ENCODE peak calls at places on chromosomes 12 and 14, in ten cellular contexts. One of them, this sample, is unnamed.

GRCh38 chr12:107277850-107278249 is 184.5 kb upstream of the CRY1 start:
- DNase-seq in COR-L47: no peak
- DNase-seq in cerebellar nuclear complex: no peak
- DNase-seq in head of caudate nucleus: no peak
- DNase-seq in glutamatergic neuron: no peak
- DNase-seq in NCI-H1417: no peak
- DNase-seq in left cardiac atrium: no peak
- DNase-seq in fibroblast of villous mesenchyme: no peak
- DNase-seq in ACHN: no peak
- DNase-seq in stimulated activated naive B cell treated with anti-CD40 and anti-IgM and Interleukin-4, amounts not matched to agents 10 μg/mL and 1 μg/mL and 100 μg/mL, for 72 hours: no peak
- DNase-seq in this sample: no peak

GRCh38 chr12:65232490-65233077 is 45.9 kb upstream of the MSRB3 start:
- DNase-seq in COR-L47: no peak
- DNase-seq in cerebellar nuclear complex: no peak
- DNase-seq in head of caudate nucleus: no peak
- DNase-seq in glutamatergic neuron: no peak
- DNase-seq in NCI-H1417: no peak
- DNase-seq in left cardiac atrium: no peak
- DNase-seq in fibroblast of villous mesenchyme: peak; percentile 43
- DNase-seq in ACHN: peak; percentile 62
- DNase-seq in stimulated activated naive B cell treated with anti-CD40 and anti-IgM and Interleukin-4, amounts not matched to agents 10 μg/mL and 1 μg/mL and 100 μg/mL, for 72 hours: no peak
- DNase-seq in this sample: no peak

GRCh38 chr14:23306412-23307145 is at the start of gene BCL2L2:
- DNase-seq in COR-L47: peak; percentile 83
- DNase-seq in cerebellar nuclear complex: peak; percentile 24
- DNase-seq in head of caudate nucleus: peak; percentile 91
- DNase-seq in glutamatergic neuron: peak; percentile 92
- DNase-seq in NCI-H1417: peak; percentile 92
- DNase-seq in left cardiac atrium: peak; percentile 95
- DNase-seq in fibroblast of villous mesenchyme: peak; percentile 94
- DNase-seq in ACHN: peak; percentile 88
- DNase-seq in stimulated activated naive B cell treated with anti-CD40 and anti-IgM and Interleukin-4, amounts not matched to agents 10 μg/mL and 1 μg/mL and 100 μg/mL, for 72 hours: peak; percentile 48
- DNase-seq in this sample: peak; percentile 95

GRCh38 chr14:57492859-57493258 is 798 bp downstream of the CCDC198 start:
- DNase-seq in COR-L47: no peak
- DNase-seq in cerebellar nuclear complex: no peak
- DNase-seq in head of caudate nucleus: no peak
- DNase-seq in glutamatergic neuron: no peak
- DNase-seq in NCI-H1417: no peak
- DNase-seq in left cardiac atrium: no peak
- DNase-seq in fibroblast of villous mesenchyme: peak; percentile 85
- DNase-seq in ACHN: peak; percentile 93
- DNase-seq in stimulated activated naive B cell treated with anti-CD40 and anti-IgM and Interleukin-4, amounts not matched to agents 10 μg/mL and 1 μg/mL and 100 μg/mL, for 72 hours: no peak
- DNase-seq in this sample: no peak

GRCh38 chr12:117853600-117853999 is 115.2 kb downstream of the KSR2 start:
- DNase-seq in COR-L47: no peak
- DNase-seq in cerebellar nuclear complex: no peak
- DNase-seq in head of caudate nucleus: no peak
- DNase-seq in glutamatergic neuron: no peak
- DNase-seq in NCI-H1417: no peak
- DNase-seq in left cardiac atrium: no peak
- DNase-seq in fibroblast of villous mesenchyme: no peak
- DNase-seq in ACHN: peak; percentile 44
- DNase-seq in stimulated activated naive B cell treated with anti-CD40 and anti-IgM and Interleukin-4, amounts not matched to agents 10 μg/mL and 1 μg/mL and 100 μg/mL, for 72 hours: no peak
- DNase-seq in this sample: no peak

GRCh38 chr14:56004807-56005579 is 113.2 kb upstream of the PELI2 start:
- DNase-seq in COR-L47: no peak
- DNase-seq in cerebellar nuclear complex: no peak
- DNase-seq in head of caudate nucleus: no peak
- DNase-seq in glutamatergic neuron: no peak
- DNase-seq in NCI-H1417: no peak
- DNase-seq in left cardiac atrium: peak; percentile 39
- DNase-seq in fibroblast of villous mesenchyme: peak; percentile 85
- DNase-seq in ACHN: peak; percentile 48
- DNase-seq in stimulated activated naive B cell treated with anti-CD40 and anti-IgM and Interleukin-4, amounts not matched to agents 10 μg/mL and 1 μg/mL and 100 μg/mL, for 72 hours: peak; percentile 6
- DNase-seq in this sample: no peak

GRCh38 chr12:111764120-111764821 is 2.5 kb upstream of the ALDH2 start:
- DNase-seq in COR-L47: no peak
- DNase-seq in cerebellar nuclear complex: no peak
- DNase-seq in head of caudate nucleus: no peak
- DNase-seq in glutamatergic neuron: no peak
- DNase-seq in NCI-H1417: no peak
- DNase-seq in left cardiac atrium: no peak
- DNase-seq in fibroblast of villous mesenchyme: no peak
- DNase-seq in ACHN: no peak
- DNase-seq in stimulated activated naive B cell treated with anti-CD40 and anti-IgM and Interleukin-4, amounts not matched to agents 10 μg/mL and 1 μg/mL and 100 μg/mL, for 72 hours: no peak
- DNase-seq in this sample: no peak

GRCh38 chr12:64229796-64230195 is 7.7 kb upstream of the KICS2 start:
- DNase-seq in COR-L47: no peak
- DNase-seq in cerebellar nuclear complex: no peak
- DNase-seq in head of caudate nucleus: peak; percentile 51
- DNase-seq in glutamatergic neuron: no peak
- DNase-seq in NCI-H1417: no peak
- DNase-seq in left cardiac atrium: no peak
- DNase-seq in fibroblast of villous mesenchyme: no peak
- DNase-seq in ACHN: no peak
- DNase-seq in stimulated activated naive B cell treated with anti-CD40 and anti-IgM and Interleukin-4, amounts not matched to agents 10 μg/mL and 1 μg/mL and 100 μg/mL, for 72 hours: no peak
- DNase-seq in this sample: no peak

GRCh38 chr12:48110691-48111315 is 4.9 kb upstream of the SENP1 start:
- DNase-seq in COR-L47: no peak
- DNase-seq in cerebellar nuclear complex: no peak
- DNase-seq in head of caudate nucleus: no peak
- DNase-seq in glutamatergic neuron: no peak
- DNase-seq in NCI-H1417: no peak
- DNase-seq in left cardiac atrium: no peak
- DNase-seq in fibroblast of villous mesenchyme: no peak
- DNase-seq in ACHN: peak; percentile 32
- DNase-seq in stimulated activated naive B cell treated with anti-CD40 and anti-IgM and Interleukin-4, amounts not matched to agents 10 μg/mL and 1 μg/mL and 100 μg/mL, for 72 hours: no peak
- DNase-seq in this sample: no peak

GRCh38 chr14:102848830-102849521 is 71.7 kb downstream of the TRAF3 start:
- DNase-seq in COR-L47: peak; percentile 17
- DNase-seq in cerebellar nuclear complex: peak; percentile 75
- DNase-seq in head of caudate nucleus: no peak
- DNase-seq in glutamatergic neuron: peak; percentile 74
- DNase-seq in NCI-H1417: peak; percentile 7
- DNase-seq in left cardiac atrium: peak; percentile 51
- DNase-seq in fibroblast of villous mesenchyme: peak; percentile 60
- DNase-seq in ACHN: peak; percentile 26
- DNase-seq in stimulated activated naive B cell treated with anti-CD40 and anti-IgM and Interleukin-4, amounts not matched to agents 10 μg/mL and 1 μg/mL and 100 μg/mL, for 72 hours: no peak
- DNase-seq in this sample: no peak

GRCh38 chr12:105812356-105812755 is 326.4 kb downstream of the NUAK1 start:
- DNase-seq in COR-L47: no peak
- DNase-seq in cerebellar nuclear complex: no peak
- DNase-seq in head of caudate nucleus: no peak
- DNase-seq in glutamatergic neuron: no peak
- DNase-seq in NCI-H1417: no peak
- DNase-seq in left cardiac atrium: no peak
- DNase-seq in fibroblast of villous mesenchyme: no peak
- DNase-seq in ACHN: no peak
- DNase-seq in stimulated activated naive B cell treated with anti-CD40 and anti-IgM and Interleukin-4, amounts not matched to agents 10 μg/mL and 1 μg/mL and 100 μg/mL, for 72 hours: no peak
- DNase-seq in this sample: no peak

GRCh38 chr12:64890873-64891468 is 66.5 kb downstream of the TBC1D30 start:
- DNase-seq in COR-L47: peak; percentile 61
- DNase-seq in cerebellar nuclear complex: peak; percentile 2
- DNase-seq in head of caudate nucleus: no peak
- DNase-seq in glutamatergic neuron: no peak
- DNase-seq in NCI-H1417: peak; percentile 57
- DNase-seq in left cardiac atrium: no peak
- DNase-seq in fibroblast of villous mesenchyme: peak; percentile 73
- DNase-seq in ACHN: peak; percentile 77
- DNase-seq in stimulated activated naive B cell treated with anti-CD40 and anti-IgM and Interleukin-4, amounts not matched to agents 10 μg/mL and 1 μg/mL and 100 μg/mL, for 72 hours: no peak
- DNase-seq in this sample: no peak

GRCh38 chr14:97274626-97275025 is 477.4 kb downstream of the VRK1 start:
- DNase-seq in COR-L47: no peak
- DNase-seq in cerebellar nuclear complex: no peak
- DNase-seq in head of caudate nucleus: no peak
- DNase-seq in glutamatergic neuron: no peak
- DNase-seq in NCI-H1417: no peak
- DNase-seq in left cardiac atrium: no peak
- DNase-seq in fibroblast of villous mesenchyme: no peak
- DNase-seq in ACHN: no peak
- DNase-seq in stimulated activated naive B cell treated with anti-CD40 and anti-IgM and Interleukin-4, amounts not matched to agents 10 μg/mL and 1 μg/mL and 100 μg/mL, for 72 hours: no peak
- DNase-seq in this sample: no peak

GRCh38 chr12:44464180-44464579 is 411.9 kb downstream of the NELL2 start:
- DNase-seq in COR-L47: no peak
- DNase-seq in cerebellar nuclear complex: no peak
- DNase-seq in head of caudate nucleus: no peak
- DNase-seq in glutamatergic neuron: no peak
- DNase-seq in NCI-H1417: no peak
- DNase-seq in left cardiac atrium: no peak
- DNase-seq in fibroblast of villous mesenchyme: no peak
- DNase-seq in ACHN: no peak
- DNase-seq in stimulated activated naive B cell treated with anti-CD40 and anti-IgM and Interleukin-4, amounts not matched to agents 10 μg/mL and 1 μg/mL and 100 μg/mL, for 72 hours: no peak
- DNase-seq in this sample: no peak

GRCh38 chr12:52364901-52365489 is 2.3 kb downstream of the KRT85 start:
- DNase-seq in COR-L47: no peak
- DNase-seq in cerebellar nuclear complex: no peak
- DNase-seq in head of caudate nucleus: no peak
- DNase-seq in glutamatergic neuron: no peak
- DNase-seq in NCI-H1417: peak; percentile 25
- DNase-seq in left cardiac atrium: no peak
- DNase-seq in fibroblast of villous mesenchyme: no peak
- DNase-seq in ACHN: no peak
- DNase-seq in stimulated activated naive B cell treated with anti-CD40 and anti-IgM and Interleukin-4, amounts not matched to agents 10 μg/mL and 1 μg/mL and 100 μg/mL, for 72 hours: no peak
- DNase-seq in this sample: no peak

GRCh38 chr14:90778468-90779255 is 37.6 kb downstream of the TTC7B start:
- DNase-seq in COR-L47: no peak
- DNase-seq in cerebellar nuclear complex: no peak
- DNase-seq in head of caudate nucleus: no peak
- DNase-seq in glutamatergic neuron: no peak
- DNase-seq in NCI-H1417: no peak
- DNase-seq in left cardiac atrium: no peak
- DNase-seq in fibroblast of villous mesenchyme: no peak
- DNase-seq in ACHN: no peak
- DNase-seq in stimulated activated naive B cell treated with anti-CD40 and anti-IgM and Interleukin-4, amounts not matched to agents 10 μg/mL and 1 μg/mL and 100 μg/mL, for 72 hours: no peak
- DNase-seq in this sample: no peak

GRCh38 chr12:84922721-84923120 is 10.1 kb upstream of the SLC6A15 start:
- DNase-seq in COR-L47: no peak
- DNase-seq in cerebellar nuclear complex: no peak
- DNase-seq in head of caudate nucleus: no peak
- DNase-seq in glutamatergic neuron: no peak
- DNase-seq in NCI-H1417: no peak
- DNase-seq in left cardiac atrium: no peak
- DNase-seq in fibroblast of villous mesenchyme: peak; percentile 5
- DNase-seq in ACHN: no peak
- DNase-seq in stimulated activated naive B cell treated with anti-CD40 and anti-IgM and Interleukin-4, amounts not matched to agents 10 μg/mL and 1 μg/mL and 100 μg/mL, for 72 hours: no peak
- DNase-seq in this sample: no peak

GRCh38 chr14:70257526-70257925 is 68.8 kb upstream of the SLC8A3 start:
- DNase-seq in COR-L47: peak; percentile 34
- DNase-seq in cerebellar nuclear complex: no peak
- DNase-seq in head of caudate nucleus: no peak
- DNase-seq in glutamatergic neuron: no peak
- DNase-seq in NCI-H1417: no peak
- DNase-seq in left cardiac atrium: no peak
- DNase-seq in fibroblast of villous mesenchyme: no peak
- DNase-seq in ACHN: peak; percentile 7
- DNase-seq in stimulated activated naive B cell treated with anti-CD40 and anti-IgM and Interleukin-4, amounts not matched to agents 10 μg/mL and 1 μg/mL and 100 μg/mL, for 72 hours: no peak
- DNase-seq in this sample: no peak

GRCh38 chr12:123946152-123946515 is 26.5 kb downstream of the CCDC92 start:
- DNase-seq in COR-L47: no peak
- DNase-seq in cerebellar nuclear complex: no peak
- DNase-seq in head of caudate nucleus: no peak
- DNase-seq in glutamatergic neuron: no peak
- DNase-seq in NCI-H1417: no peak
- DNase-seq in left cardiac atrium: no peak
- DNase-seq in fibroblast of villous mesenchyme: no peak
- DNase-seq in ACHN: no peak
- DNase-seq in stimulated activated naive B cell treated with anti-CD40 and anti-IgM and Interleukin-4, amounts not matched to agents 10 μg/mL and 1 μg/mL and 100 μg/mL, for 72 hours: no peak
- DNase-seq in this sample: no peak

GRCh38 chr14:23114669-23115491 is 4.2 kb downstream of the CEBPE start:
- DNase-seq in COR-L47: no peak
- DNase-seq in cerebellar nuclear complex: no peak
- DNase-seq in head of caudate nucleus: no peak
- DNase-seq in glutamatergic neuron: no peak
- DNase-seq in NCI-H1417: no peak
- DNase-seq in left cardiac atrium: no peak
- DNase-seq in fibroblast of villous mesenchyme: peak; percentile 94
- DNase-seq in ACHN: peak; percentile 85
- DNase-seq in stimulated activated naive B cell treated with anti-CD40 and anti-IgM and Interleukin-4, amounts not matched to agents 10 μg/mL and 1 μg/mL and 100 μg/mL, for 72 hours: no peak
- DNase-seq in this sample: no peak

GRCh38 chr12:56629459-56630179 is 507 bp downstream of the BAZ2A start:
- DNase-seq in COR-L47: no peak
- DNase-seq in cerebellar nuclear complex: no peak
- DNase-seq in head of caudate nucleus: peak; percentile 33
- DNase-seq in glutamatergic neuron: peak; percentile 40
- DNase-seq in NCI-H1417: peak; percentile 74
- DNase-seq in left cardiac atrium: peak; percentile 46
- DNase-seq in fibroblast of villous mesenchyme: no peak
- DNase-seq in ACHN: peak; percentile 28
- DNase-seq in stimulated activated naive B cell treated with anti-CD40 and anti-IgM and Interleukin-4, amounts not matched to agents 10 μg/mL and 1 μg/mL and 100 μg/mL, for 72 hours: peak; percentile 29
- DNase-seq in this sample: peak; percentile 72

GRCh38 chr12:26715232-26715631 is 117.8 kb downstream of the ITPR2 start:
- DNase-seq in COR-L47: no peak
- DNase-seq in cerebellar nuclear complex: no peak
- DNase-seq in head of caudate nucleus: no peak
- DNase-seq in glutamatergic neuron: no peak
- DNase-seq in NCI-H1417: no peak
- DNase-seq in left cardiac atrium: no peak
- DNase-seq in fibroblast of villous mesenchyme: no peak
- DNase-seq in ACHN: no peak
- DNase-seq in stimulated activated naive B cell treated with anti-CD40 and anti-IgM and Interleukin-4, amounts not matched to agents 10 μg/mL and 1 μg/mL and 100 μg/mL, for 72 hours: no peak
- DNase-seq in this sample: no peak

GRCh38 chr12:110657747-110658146 is 31.2 kb downstream of the HVCN1 start:
- DNase-seq in COR-L47: no peak
- DNase-seq in cerebellar nuclear complex: no peak
- DNase-seq in head of caudate nucleus: peak; percentile 59
- DNase-seq in glutamatergic neuron: no peak
- DNase-seq in NCI-H1417: no peak
- DNase-seq in left cardiac atrium: no peak
- DNase-seq in fibroblast of villous mesenchyme: no peak
- DNase-seq in ACHN: no peak
- DNase-seq in stimulated activated naive B cell treated with anti-CD40 and anti-IgM and Interleukin-4, amounts not matched to agents 10 μg/mL and 1 μg/mL and 100 μg/mL, for 72 hours: no peak
- DNase-seq in this sample: no peak

GRCh38 chr12:77845831-77846230 is 15.1 kb downstream of the NAV3 start:
- DNase-seq in COR-L47: no peak
- DNase-seq in cerebellar nuclear complex: no peak
- DNase-seq in head of caudate nucleus: no peak
- DNase-seq in glutamatergic neuron: no peak
- DNase-seq in NCI-H1417: no peak
- DNase-seq in left cardiac atrium: no peak
- DNase-seq in fibroblast of villous mesenchyme: peak; percentile 79
- DNase-seq in ACHN: peak; percentile 56
- DNase-seq in stimulated activated naive B cell treated with anti-CD40 and anti-IgM and Interleukin-4, amounts not matched to agents 10 μg/mL and 1 μg/mL and 100 μg/mL, for 72 hours: no peak
- DNase-seq in this sample: no peak

GRCh38 chr14:20376071-20376588 is 32.7 kb downstream of the PARP2 start:
- DNase-seq in COR-L47: no peak
- DNase-seq in cerebellar nuclear complex: no peak
- DNase-seq in head of caudate nucleus: no peak
- DNase-seq in glutamatergic neuron: no peak
- DNase-seq in NCI-H1417: no peak
- DNase-seq in left cardiac atrium: no peak
- DNase-seq in fibroblast of villous mesenchyme: no peak
- DNase-seq in ACHN: no peak
- DNase-seq in stimulated activated naive B cell treated with anti-CD40 and anti-IgM and Interleukin-4, amounts not matched to agents 10 μg/mL and 1 μg/mL and 100 μg/mL, for 72 hours: no peak
- DNase-seq in this sample: no peak

GRCh38 chr12:49979061-49979586 is 6.4 kb downstream of the AQP6 start:
- DNase-seq in COR-L47: no peak
- DNase-seq in cerebellar nuclear complex: no peak
- DNase-seq in head of caudate nucleus: peak; percentile 66
- DNase-seq in glutamatergic neuron: peak; percentile 69
- DNase-seq in NCI-H1417: no peak
- DNase-seq in left cardiac atrium: no peak
- DNase-seq in fibroblast of villous mesenchyme: no peak
- DNase-seq in ACHN: no peak
- DNase-seq in stimulated activated naive B cell treated with anti-CD40 and anti-IgM and Interleukin-4, amounts not matched to agents 10 μg/mL and 1 μg/mL and 100 μg/mL, for 72 hours: no peak
- DNase-seq in this sample: no peak

GRCh38 chr14:50045039-50045711 is 71.2 kb downstream of the VCPKMT start:
- DNase-seq in COR-L47: no peak
- DNase-seq in cerebellar nuclear complex: no peak
- DNase-seq in head of caudate nucleus: no peak
- DNase-seq in glutamatergic neuron: no peak
- DNase-seq in NCI-H1417: no peak
- DNase-seq in left cardiac atrium: peak; percentile 88
- DNase-seq in fibroblast of villous mesenchyme: peak; percentile 88
- DNase-seq in ACHN: no peak
- DNase-seq in stimulated activated naive B cell treated with anti-CD40 and anti-IgM and Interleukin-4, amounts not matched to agents 10 μg/mL and 1 μg/mL and 100 μg/mL, for 72 hours: peak; percentile 64
- DNase-seq in this sample: peak; percentile 83

GRCh38 chr12:113413488-113413939 is 8.7 kb upstream of the SDSL start:
- DNase-seq in COR-L47: no peak
- DNase-seq in cerebellar nuclear complex: no peak
- DNase-seq in head of caudate nucleus: no peak
- DNase-seq in glutamatergic neuron: peak; percentile 64
- DNase-seq in NCI-H1417: no peak
- DNase-seq in left cardiac atrium: peak; percentile 56
- DNase-seq in fibroblast of villous mesenchyme: peak; percentile 3
- DNase-seq in ACHN: peak; percentile 37
- DNase-seq in stimulated activated naive B cell treated with anti-CD40 and anti-IgM and Interleukin-4, amounts not matched to agents 10 μg/mL and 1 μg/mL and 100 μg/mL, for 72 hours: no peak
- DNase-seq in this sample: peak; percentile 65

This sample was measured in Right ventricle myocardium inferior.